ENCODE peak calls at places on chromosomes 1 and 21, in four cellular contexts. One of them, this sample, is unnamed.

GRCh38 chr1:14137411-14138134 is 437.6 kb downstream of the PRDM2 start:
- DNase-seq in K562: no peak
- DNase-seq in SK-N-SH: no peak
- DNase-seq in HepG2: no peak
- DNase-seq in this sample: no peak

GRCh38 chr1:227729144-227729880 is 5.8 kb downstream of the JMJD4 start:
- DNase-seq in HepG2: no peak
- DNase-seq in SK-N-SH: peak; percentile 25
- DNase-seq in K562: peak; percentile 50
- DNase-seq in this sample: peak; percentile 30

GRCh38 chr1:165490175-165490574 is 45.2 kb upstream of the RXRG start:
- DNase-seq in K562: no peak
- DNase-seq in HepG2: no peak
- DNase-seq in SK-N-SH: no peak
- DNase-seq in this sample: no peak

GRCh38 chr1:219659005-219659632 is 46.2 kb upstream of the ZC3H11B start:
- DNase-seq in HepG2: no peak
- DNase-seq in K562: no peak
- DNase-seq in SK-N-SH: no peak
- DNase-seq in this sample: no peak

GRCh38 chr21:41304068-41304720 is 12.4 kb upstream of the FAM3B start:
- DNase-seq in HepG2: no peak
- DNase-seq in K562: no peak
- DNase-seq in SK-N-SH: no peak
- DNase-seq in this sample: no peak

GRCh38 chr21:15682977-15683376 is 46.8 kb upstream of the USP25 start:
- DNase-seq in HepG2: no peak
- DNase-seq in K562: no peak
- DNase-seq in SK-N-SH: no peak
- DNase-seq in this sample: no peak

GRCh38 chr1:70079546-70079945 is 125.8 kb downstream of the LRRC40 start:
- DNase-seq in SK-N-SH: no peak
- DNase-seq in K562: no peak
- DNase-seq in HepG2: no peak
- DNase-seq in this sample: no peak

GRCh38 chr1:46549697-46550681 is 1.5 kb downstream of the KNCN start:
- DNase-seq in K562: peak; percentile 68
- DNase-seq in HepG2: peak; percentile 24
- DNase-seq in SK-N-SH: peak; percentile 81
- DNase-seq in this sample: no peak

GRCh38 chr1:115136706-115137105 is 47.4 kb upstream of the TSPAN2 start:
- DNase-seq in K562: no peak
- DNase-seq in HepG2: no peak
- DNase-seq in SK-N-SH: no peak
- DNase-seq in this sample: no peak

GRCh38 chr1:9767964-9768668 is 55.6 kb downstream of the CLSTN1 start:
- DNase-seq in SK-N-SH: peak; percentile 60
- DNase-seq in K562: peak; percentile 72
- DNase-seq in HepG2: no peak
- DNase-seq in this sample: peak; percentile 31

GRCh38 chr21:41368361-41369104 is 6.7 kb downstream of the MX2 start:
- DNase-seq in SK-N-SH: no peak
- DNase-seq in K562: no peak
- DNase-seq in HepG2: no peak
- DNase-seq in this sample: no peak

GRCh38 chr1:196317535-196318522 is 290.4 kb downstream of the KCNT2 start:
- DNase-seq in SK-N-SH: no peak
- DNase-seq in K562: no peak
- DNase-seq in HepG2: peak; percentile 21
- DNase-seq in this sample: peak; percentile 32

GRCh38 chr1:22376001-22376400 is 75.7 kb upstream of the ZBTB40 start:
- DNase-seq in HepG2: no peak
- DNase-seq in SK-N-SH: no peak
- DNase-seq in K562: no peak
- DNase-seq in this sample: no peak

GRCh38 chr1:226002667-226003501 is 3.7 kb upstream of the SDE2 start:
- DNase-seq in HepG2: no peak
- DNase-seq in SK-N-SH: peak; percentile 30
- DNase-seq in K562: peak; percentile 82
- DNase-seq in this sample: peak; percentile 86

GRCh38 chr1:94797286-94797685 is 22.9 kb upstream of the SLC44A3 start:
- DNase-seq in SK-N-SH: no peak
- DNase-seq in K562: no peak
- DNase-seq in HepG2: no peak
- DNase-seq in this sample: no peak

GRCh38 chr1:94792876-94793605 is 27.1 kb upstream of the SLC44A3 start:
- DNase-seq in HepG2: peak; percentile 74
- DNase-seq in K562: no peak
- DNase-seq in SK-N-SH: no peak
- DNase-seq in this sample: no peak

GRCh38 chr1:94798054-94798453 is 22.1 kb upstream of the SLC44A3 start:
- DNase-seq in HepG2: peak; percentile 48
- DNase-seq in K562: no peak
- DNase-seq in SK-N-SH: no peak
- DNase-seq in this sample: no peak

GRCh38 chr1:94796269-94796668 is 23.9 kb upstream of the SLC44A3 start:
- DNase-seq in K562: no peak
- DNase-seq in SK-N-SH: no peak
- DNase-seq in HepG2: no peak
- DNase-seq in this sample: no peak

GRCh38 chr1:94795321-94795899 is 24.7 kb upstream of the SLC44A3 start:
- DNase-seq in SK-N-SH: no peak
- DNase-seq in HepG2: no peak
- DNase-seq in K562: no peak
- DNase-seq in this sample: no peak
- TF ChIP-seq FOXJ3 in SK-N-SH: no peak
- TF ChIP-seq FOXJ3 in HepG2: no peak
- TF ChIP-seq FOXJ3 in K562: no peak
- TF ChIP-seq FOXJ3 in this sample: no peak

GRCh38 chr1:195047778-195048177 is 1560.5 kb downstream of the KCNT2 start:
- DNase-seq in SK-N-SH: no peak
- DNase-seq in HepG2: no peak
- DNase-seq in K562: no peak
- DNase-seq in this sample: no peak
- TF ChIP-seq FOXJ3 in SK-N-SH: no peak
- TF ChIP-seq FOXJ3 in HepG2: no peak
- TF ChIP-seq FOXJ3 in K562: no peak
- TF ChIP-seq FOXJ3 in this sample: no peak

DNA sequence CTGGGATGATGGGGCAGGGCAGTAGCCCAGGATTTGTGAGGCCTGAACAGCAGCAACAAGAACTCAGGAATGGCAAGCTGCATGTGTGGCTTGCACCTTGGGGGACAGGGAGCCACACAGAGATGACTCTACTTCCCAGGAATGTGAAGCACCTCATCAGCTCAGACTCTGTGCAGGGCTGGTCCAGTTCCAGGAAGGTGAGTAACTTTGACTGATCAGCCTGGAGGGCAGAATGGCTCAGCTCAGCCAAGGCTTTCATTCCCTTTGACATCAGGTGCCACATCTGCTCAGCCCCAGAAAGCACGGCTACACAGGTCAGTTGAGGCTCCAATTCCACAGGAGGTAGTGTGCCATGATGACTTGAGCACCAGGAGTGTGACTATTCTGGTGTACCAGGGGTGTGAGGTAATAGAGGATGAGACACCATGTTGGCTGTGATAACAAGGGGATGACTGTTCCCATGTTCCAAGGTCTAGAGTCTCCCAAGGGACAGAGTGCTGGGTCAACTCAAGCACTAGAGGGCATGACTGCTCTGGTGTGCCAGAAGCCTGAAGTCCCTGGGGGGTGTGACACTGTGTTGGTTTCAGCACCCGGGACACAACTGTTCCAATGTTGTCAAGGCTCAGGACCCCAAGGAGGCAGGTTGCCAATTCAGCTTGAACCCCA is 625.8 kb upstream of the ADGRL2 start:
- DNase-seq in K562: no peak
- DNase-seq in SK-N-SH: no peak
- DNase-seq in HepG2: no peak
- DNase-seq in this sample: no peak
- TF ChIP-seq FOXJ3 in K562: no peak
- TF ChIP-seq FOXJ3 in SK-N-SH: no peak
- TF ChIP-seq FOXJ3 in HepG2: no peak
- TF ChIP-seq FOXJ3 in this sample: no peak

GRCh38 chr1:172670316-172670715 is 11.4 kb downstream of the FASLG start:
- DNase-seq in HepG2: no peak
- DNase-seq in K562: no peak
- DNase-seq in SK-N-SH: no peak
- DNase-seq in this sample: no peak
- TF ChIP-seq FOXJ3 in HepG2: no peak
- TF ChIP-seq FOXJ3 in K562: no peak
- TF ChIP-seq FOXJ3 in SK-N-SH: no peak
- TF ChIP-seq FOXJ3 in this sample: no peak

GRCh38 chr1:36446780-36447179 is 3.5 kb downstream of the OSCP1 start:
- DNase-seq in HepG2: no peak
- DNase-seq in SK-N-SH: no peak
- DNase-seq in K562: no peak
- DNase-seq in this sample: no peak

GRCh38 chr1:36447450-36447849 is 2.8 kb downstream of the OSCP1 start:
- DNase-seq in HepG2: no peak
- DNase-seq in SK-N-SH: no peak
- DNase-seq in K562: no peak
- DNase-seq in this sample: no peak

GRCh38 chr1:36443297-36443696 is 7.0 kb downstream of the OSCP1 start:
- DNase-seq in HepG2: no peak
- DNase-seq in SK-N-SH: no peak
- DNase-seq in K562: no peak
- DNase-seq in this sample: no peak

GRCh38 chr1:36448530-36449051 is 1.7 kb downstream of the OSCP1 start:
- DNase-seq in SK-N-SH: peak; percentile 57
- DNase-seq in HepG2: no peak
- DNase-seq in K562: peak; percentile 76
- DNase-seq in this sample: no peak

GRCh38 chr1:36446261-36446660 is 4.0 kb downstream of the OSCP1 start:
- DNase-seq in K562: peak; percentile 65
- DNase-seq in SK-N-SH: peak; percentile 59
- DNase-seq in HepG2: peak; percentile 34
- DNase-seq in this sample: peak; percentile 62
- TF ChIP-seq FOXJ3 in K562: no peak
- TF ChIP-seq FOXJ3 in SK-N-SH: no peak
- TF ChIP-seq FOXJ3 in HepG2: no peak
- TF ChIP-seq FOXJ3 in this sample: no peak

DNA sequence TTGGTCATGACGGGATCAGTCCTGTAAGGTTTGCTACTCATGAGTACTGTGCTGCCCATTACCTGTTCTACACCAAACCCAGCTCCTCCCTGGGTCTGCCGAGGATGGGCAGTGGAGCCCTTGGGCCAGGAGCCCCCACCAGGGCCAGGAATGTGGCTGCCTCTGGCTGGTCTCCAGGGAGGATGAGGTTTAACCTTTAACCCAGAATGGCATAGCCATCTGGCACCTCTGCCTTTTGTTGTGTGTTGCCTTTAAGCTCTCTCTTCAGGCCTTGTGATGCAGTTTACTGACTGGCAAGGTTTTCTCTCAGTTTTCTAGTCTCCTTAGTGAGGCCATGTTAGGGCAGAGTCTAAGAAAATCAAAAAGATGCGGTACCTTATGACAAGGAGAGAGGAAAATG is 38.6 kb downstream of the SIPA1L2 start:
- DNase-seq in SK-N-SH: no peak
- DNase-seq in K562: no peak
- DNase-seq in HepG2: no peak
- DNase-seq in this sample: no peak
- TF ChIP-seq FOXJ3 in SK-N-SH: no peak
- TF ChIP-seq FOXJ3 in K562: no peak
- TF ChIP-seq FOXJ3 in HepG2: no peak
- TF ChIP-seq FOXJ3 in this sample: no peak

GRCh38 chr1:162538815-162539431 is 22.6 kb upstream of the UAP1 start:
- DNase-seq in K562: no peak
- DNase-seq in SK-N-SH: no peak
- DNase-seq in HepG2: peak; percentile 9
- DNase-seq in this sample: no peak
- TF ChIP-seq FOXJ3 in K562: no peak
- TF ChIP-seq FOXJ3 in SK-N-SH: no peak
- TF ChIP-seq FOXJ3 in HepG2: no peak
- TF ChIP-seq FOXJ3 in this sample: no peak

GRCh38 chr21:35256468-35256988 is 207.4 kb upstream of the RUNX1 start:
- DNase-seq in SK-N-SH: peak; percentile 5
- DNase-seq in K562: no peak
- DNase-seq in HepG2: peak; percentile 29
- DNase-seq in this sample: no peak
- TF ChIP-seq FOXJ3 in SK-N-SH: no peak
- TF ChIP-seq FOXJ3 in K562: no peak
- TF ChIP-seq FOXJ3 in HepG2: no peak
- TF ChIP-seq FOXJ3 in this sample: no peak

GRCh38 chr1:236728752-236729151 is 42.5 kb downstream of the ACTN2 start:
- DNase-seq in HepG2: no peak
- DNase-seq in SK-N-SH: no peak
- DNase-seq in K562: no peak
- DNase-seq in this sample: no peak

GRCh38 chr1:236724049-236724448 is 37.8 kb downstream of the ACTN2 start:
- DNase-seq in HepG2: no peak
- DNase-seq in K562: no peak
- DNase-seq in SK-N-SH: no peak
- DNase-seq in this sample: no peak

GRCh38 chr1:236725638-236726037 is 39.3 kb downstream of the ACTN2 start:
- DNase-seq in K562: no peak
- DNase-seq in HepG2: no peak
- DNase-seq in SK-N-SH: no peak
- DNase-seq in this sample: no peak

GRCh38 chr1:236724521-236724920 is 38.2 kb downstream of the ACTN2 start:
- DNase-seq in K562: no peak
- DNase-seq in SK-N-SH: no peak
- DNase-seq in HepG2: no peak
- DNase-seq in this sample: no peak

GRCh38 chr1:236727521-236727920 is 41.2 kb downstream of the ACTN2 start:
- DNase-seq in SK-N-SH: no peak
- DNase-seq in HepG2: peak; percentile 3
- DNase-seq in K562: no peak
- DNase-seq in this sample: no peak
- TF ChIP-seq FOXJ3 in SK-N-SH: no peak
- TF ChIP-seq FOXJ3 in HepG2: no peak
- TF ChIP-seq FOXJ3 in K562: no peak
- TF ChIP-seq FOXJ3 in this sample: no peak

This sample was measured in WTC11.